ENCODE peak calls at places on chromosome 14, in ten cellular contexts. X is A673; F is activated CD4-positive, CD25-positive, alpha-beta regulatory T cell; I is NCI-H774; M is heart left ventricle; O is tibial artery; A is A549; L is epithelial cell of esophagus; J is HS-27A; Z is sigmoid colon. H is an unnamed sample.

GRCh38 chr14:31201111-31201510 is 6.5 kb downstream of the HECTD1 start:
- DNase-seq in L (no peak), A (no peak), Z (no peak), F (no peak), X (no peak), M (no peak), I (no peak), O (no peak), J (no peak), H (no peak)

GRCh38 chr14:68977741-68978549 is 1.2 kb downstream of the ACTN1 start:
- DNase-seq in J (peak), I (no peak), O (peak), A (peak), Z (peak), L (peak), M (peak), F (peak), X (peak), H (no peak)

GRCh38 chr14:100421756-100422470 is 98.8 kb downstream of the SLC25A47 start:
- DNase-seq in O (no peak), J (no peak), F (no peak), I (no peak), Z (peak), A (no peak), L (no peak), M (no peak), X (no peak), H (no peak)

GRCh38 chr14:96783306-96784224 is 13.6 kb upstream of the VRK1 start:
- DNase-seq in F (no peak), M (no peak), I (no peak), A (no peak), J (no peak), O (no peak), Z (no peak), L (peak), X (no peak), H (no peak)

GRCh38 chr14:38330262-38330661 is 74.4 kb upstream of the CLEC14A start:
- DNase-seq in I (no peak), L (no peak), X (no peak), M (no peak), Z (no peak), O (no peak), J (no peak), A (no peak), F (no peak), H (no peak)

GRCh38 chr14:87874676-87875075 is 118.3 kb downstream of the GALC start:
- DNase-seq in M (no peak), O (no peak), I (no peak), X (no peak), A (no peak), L (peak), Z (no peak), J (no peak), F (no peak), H (no peak)

GRCh38 chr14:50063876-50064420 is 52.4 kb downstream of the VCPKMT start:
- DNase-seq in A (no peak), X (no peak), L (no peak), Z (no peak), O (no peak), J (no peak), M (no peak), I (no peak), F (no peak), H (no peak)

GRCh38 chr14:54814076-54814475 is 88.5 kb downstream of the GCH1 start:
- DNase-seq in M (no peak), X (peak), O (no peak), L (no peak), F (no peak), I (no peak), A (no peak), Z (no peak), J (no peak), H (no peak)

GRCh38 chr14:33103489-33103888 is 164.8 kb downstream of the NPAS3 start:
- DNase-seq in M (no peak), I (no peak), X (no peak), F (no peak), O (no peak), L (no peak), J (no peak), A (no peak), Z (no peak), H (no peak)

GRCh38 chr14:74945852-74946658 is 9.3 kb downstream of the PGF start:
- DNase-seq in Z (peak), A (peak), L (peak), J (no peak), M (peak), O (peak), I (no peak), F (peak), X (peak), H (no peak)

GRCh38 chr14:93049867-93050331 is 65.8 kb downstream of the ITPK1 start:
- DNase-seq in X (no peak), I (no peak), J (no peak), Z (no peak), L (no peak), M (peak), A (no peak), F (no peak), O (peak), H (no peak)

GRCh38 chr14:92937229-92937937 is 14.4 kb downstream of the CHGA start:
- DNase-seq in X (no peak), L (peak), O (no peak), Z (no peak), A (no peak), F (no peak), J (no peak), M (no peak), I (peak), H (peak)

GRCh38 chr14:94139006-94139405 is 9.6 kb upstream of the IFI27L2 start:
- DNase-seq in O (no peak), L (no peak), F (no peak), Z (no peak), M (no peak), A (no peak), X (no peak), I (no peak), J (no peak), H (no peak)

GRCh38 chr14:61648377-61648776 is 46.9 kb upstream of the HIF1A start:
- DNase-seq in L (no peak), J (no peak), Z (no peak), O (no peak), F (no peak), I (no peak), A (no peak), M (no peak), X (no peak), H (no peak)

GRCh38 chr14:41051801-41052200 is 554.9 kb upstream of the LRFN5 start:
- DNase-seq in Z (no peak), X (peak), L (no peak), M (no peak), O (no peak), A (no peak), F (no peak), J (no peak), I (no peak), H (no peak)

GRCh38 chr14:68546839-68547238 is 246.0 kb downstream of the ZFP36L1 start:
- DNase-seq in F (no peak), Z (no peak), J (no peak), A (no peak), O (no peak), L (peak), M (no peak), I (no peak), X (no peak), H (peak)

GRCh38 chr14:37583358-37584210 is 11.5 kb downstream of the FOXA1 start:
- DNase-seq in O (no peak), J (no peak), F (no peak), L (peak), A (no peak), Z (no peak), X (no peak), I (peak), M (no peak), H (no peak)

GRCh38 chr14:51283402-51283825 is 43.4 kb downstream of the TMX1 start:
- DNase-seq in Z (no peak), O (no peak), X (peak), M (no peak), J (peak), I (peak), L (peak), F (no peak), A (peak), H (peak)

GRCh38 chr14:30709201-30709600 is 87.1 kb downstream of the SCFD1 start:
- DNase-seq in I (no peak), A (no peak), L (no peak), M (no peak), J (no peak), Z (no peak), X (no peak), O (no peak), F (no peak), H (no peak)

GRCh38 chr14:31583043-31583442 is 21.8 kb downstream of the NUBPL start:
- DNase-seq in I (no peak), X (no peak), Z (no peak), M (no peak), F (no peak), J (no peak), A (no peak), L (no peak), O (no peak), H (no peak)

GRCh38 chr14:38663382-38663781 is 407.5 kb upstream of the CLEC14A start:
- DNase-seq in I (no peak), O (no peak), Z (no peak), A (no peak), L (no peak), M (no peak), F (no peak), X (no peak), J (no peak), H (no peak)

GRCh38 chr14:67221982-67222328 is 19.3 kb upstream of the PALS1 start:
- DNase-seq in J (no peak), A (no peak), X (no peak), Z (no peak), O (no peak), L (no peak), M (no peak), I (no peak), F (no peak), H (no peak)

GRCh38 chr14:102927878-102928411 is 5.5 kb downstream of the AMN start:
- DNase-seq in O (no peak), L (no peak), A (no peak), F (no peak), X (no peak), J (no peak), M (no peak), Z (no peak), I (no peak), H (no peak)

GRCh38 chr14:33525626-33526025 is 425.2 kb downstream of the EGLN3 start:
- DNase-seq in I (no peak), F (no peak), Z (no peak), X (no peak), A (no peak), L (peak), J (no peak), M (no peak), O (no peak), H (no peak)

GRCh38 chr14:65369560-65369959 is 43.0 kb upstream of the FUT8 start:
- DNase-seq in O (no peak), I (no peak), A (no peak), L (no peak), J (no peak), F (no peak), X (peak), Z (no peak), M (no peak), H (no peak)

GRCh38 chr14:21071225-21072041 is 1.3 kb downstream of the ARHGEF40 start:
- DNase-seq in Z (peak), X (peak), F (no peak), J (no peak), I (peak), L (peak), A (peak), M (peak), O (peak), H (peak)

GRCh38 chr14:105480807-105481801 is 5.6 kb upstream of the CRIP1 start:
- DNase-seq in Z (peak), A (peak), M (peak), X (peak), J (peak), O (peak), L (peak), F (peak), I (peak), H (peak)

GRCh38 chr14:104293851-104294627 is 155.7 kb downstream of the KIF26A start:
- DNase-seq in F (no peak), Z (peak), O (peak), I (no peak), A (peak), J (no peak), M (peak), L (no peak), X (peak), H (no peak)

GRCh38 chr14:30298266-30298795 is 260.6 kb upstream of the G2E3 start:
- DNase-seq in Z (no peak), O (no peak), F (no peak), M (no peak), I (no peak), X (no peak), A (no peak), L (peak), J (no peak), H (peak)

GRCh38 chr14:51653096-51653814 is 1.5 kb downstream of the FRMD6 start:
- DNase-seq in M (no peak), J (peak), X (peak), O (no peak), I (no peak), L (no peak), Z (no peak), A (peak), F (no peak), H (no peak)

GRCh38 chr14:104082807-104083206 is 2.7 kb upstream of the ASPG start:
- DNase-seq in O (no peak), A (no peak), L (no peak), I (no peak), J (no peak), Z (no peak), X (no peak), M (peak), F (no peak), H (no peak)

GRCh38 chr14:54787263-54787662 is 115.4 kb downstream of the GCH1 start:
- DNase-seq in Z (no peak), L (no peak), F (no peak), O (no peak), I (no peak), A (no peak), J (no peak), X (peak), M (peak), H (no peak)

GRCh38 chr14:68610251-68610793 is 182.5 kb downstream of the ZFP36L1 start:
- DNase-seq in I (no peak), L (no peak), M (no peak), J (no peak), Z (no peak), O (peak), X (no peak), F (no peak), A (no peak), H (no peak)

GRCh38 chr14:89226789-89227489 is 190.1 kb downstream of the FOXN3 start:
- DNase-seq in X (no peak), J (no peak), A (no peak), Z (no peak), O (peak), I (no peak), L (no peak), F (no peak), M (no peak), H (no peak)

GRCh38 chr14:96811265-96811664 is 14.1 kb downstream of the VRK1 start:
- DNase-seq in J (no peak), Z (no peak), M (no peak), F (no peak), A (no peak), O (no peak), X (no peak), L (peak), I (no peak), H (no peak)

GRCh38 chr14:24337824-24338175 is 2.0 kb downstream of the RIPK3 start:
- DNase-seq in O (no peak), A (no peak), I (no peak), Z (no peak), L (no peak), M (no peak), F (no peak), J (no peak), X (no peak), H (no peak)

GRCh38 chr14:52266179-52266578 is 1.3 kb upstream of the PTGDR start:
- DNase-seq in Z (peak), M (peak), A (no peak), J (peak), F (no peak), I (no peak), O (peak), X (no peak), L (peak), H (no peak)

GRCh38 chr14:58796636-58797429 is 159.1 kb downstream of the DACT1 start:
- DNase-seq in A (no peak), L (peak), I (no peak), X (no peak), O (no peak), F (no peak), Z (no peak), M (no peak), J (no peak), H (no peak)